ENCODE peak calls at places on chromosome 2, in nine cellular contexts. H is thoracic aorta, G is mammary epithelial cell, F is sigmoid colon, I is DND-41, D is PC-3, S is mucosa of descending colon, W is choroid plexus epithelial cell, V is GM12865. B is an unnamed sample.

GRCh38 chr2:32887125-32887524 is 59.6 kb upstream of the LTBP1 start:
- DNase-seq in H (no peak), G (no peak), F (no peak), I (no peak), D (no peak), S (no peak), W (no peak), V (no peak), B (no peak)

GRCh38 chr2:58973831-58974281 is 732.7 kb upstream of the FANCL start:
- DNase-seq in H (no peak), G (no peak), F (no peak), I (no peak), D (no peak), S (no peak), W (peak), V (no peak), B (no peak)

GRCh38 chr2:7796200-7796563 is 879.0 kb downstream of the RNF144A start:
- DNase-seq in H (no peak), G (no peak), F (no peak), I (no peak), D (no peak), S (no peak), W (no peak), V (no peak), B (no peak)

GRCh38 chr2:10647886-10648605 is 41.7 kb downstream of the NOL10 start:
- DNase-seq in H (no peak), G (peak), F (no peak), I (no peak), D (no peak), S (no peak), W (no peak), V (no peak), B (peak)

GRCh38 chr2:118430510-118431187 is 342.4 kb downstream of the INSIG2 start:
- DNase-seq in H (no peak), G (peak), F (no peak), I (no peak), D (peak), S (no peak), W (peak), V (no peak), B (peak)

GRCh38 chr2:106638043-106638442 is 150.9 kb downstream of the CD8B2 start:
- DNase-seq in H (no peak), G (no peak), F (no peak), I (no peak), D (peak), S (no peak), W (peak), V (no peak), B (peak)

GRCh38 chr2:26384597-26384996 is 17.1 kb upstream of the DRC1 start:
- DNase-seq in H (no peak), G (no peak), F (no peak), I (no peak), D (no peak), S (no peak), W (no peak), V (no peak), B (no peak)

GRCh38 chr2:209138079-209138478 is 285.8 kb upstream of the MAP2 start:
- DNase-seq in H (no peak), G (no peak), F (no peak), I (no peak), D (no peak), S (no peak), W (no peak), V (no peak), B (no peak)

GRCh38 chr2:53513167-53513666 is 254.4 kb upstream of the CHAC2 start:
- DNase-seq in H (no peak), G (no peak), F (no peak), I (no peak), D (no peak), S (no peak), W (no peak), V (no peak), B (no peak)

GRCh38 chr2:64840419-64840818 is 148.8 kb upstream of the SLC1A4 start:
- DNase-seq in H (no peak), G (no peak), F (no peak), I (no peak), D (peak), S (no peak), W (no peak), V (no peak), B (peak)

GRCh38 chr2:173048901-173049661 is 26.6 kb upstream of the MAP3K20 start:
- DNase-seq in H (peak), G (peak), F (peak), I (no peak), D (peak), S (peak), W (peak), V (peak), B (peak)

GRCh38 chr2:83528746-83529145 is 930.3 kb downstream of the SUCLG1 start:
- DNase-seq in H (no peak), G (no peak), F (no peak), I (no peak), D (no peak), S (no peak), W (no peak), V (no peak), B (no peak)

GRCh38 chr2:236680461-236680860 is 110.8 kb downstream of the ACKR3 start:
- DNase-seq in H (no peak), G (peak), F (no peak), I (no peak), D (no peak), S (no peak), W (no peak), V (no peak), B (no peak)

GRCh38 chr2:239826786-239827510 is 198.2 kb downstream of the NDUFA10 start:
- DNase-seq in H (no peak), G (no peak), F (peak), I (no peak), D (no peak), S (no peak), W (no peak), V (no peak), B (no peak)

GRCh38 chr2:180130403-180130802 is 123.3 kb upstream of the CWC22 start:
- DNase-seq in H (no peak), G (peak), F (no peak), I (no peak), D (peak), S (no peak), W (no peak), V (no peak), B (peak)

DNA sequence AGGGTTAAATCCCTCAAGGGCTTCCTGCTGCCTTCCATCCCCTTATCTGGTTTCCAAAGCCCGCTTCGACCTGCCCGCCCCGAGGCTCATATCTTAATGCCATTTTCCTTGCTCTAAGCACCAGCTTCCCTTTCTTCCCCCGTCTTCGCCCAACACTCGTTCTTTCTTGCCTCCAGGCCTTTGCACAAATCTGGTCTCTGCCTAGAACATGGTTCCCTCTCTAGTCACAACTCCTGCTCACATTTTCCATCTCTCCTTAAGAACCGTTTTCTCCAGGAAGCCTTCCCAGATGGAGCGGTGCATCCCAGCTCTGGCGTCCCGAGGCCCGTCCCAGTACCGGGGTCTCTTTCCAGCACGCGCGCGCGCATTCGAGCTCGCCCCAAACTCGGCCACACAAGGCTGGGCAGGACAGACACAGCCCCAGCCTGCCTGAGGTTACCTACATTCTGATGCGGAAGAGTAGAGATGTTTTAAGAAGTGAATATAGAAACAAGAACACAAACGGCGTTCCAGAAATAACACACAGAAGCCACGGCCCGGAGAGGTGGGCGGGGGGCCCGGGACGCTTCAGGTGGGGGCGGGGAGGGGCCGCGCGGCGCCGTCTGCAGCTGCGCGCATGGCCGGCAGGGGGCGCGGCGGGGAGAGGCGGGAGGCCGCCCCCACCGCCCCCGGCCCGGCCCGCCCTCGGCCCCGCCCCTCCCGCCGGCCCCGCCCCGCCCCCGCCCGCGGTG is at the start of gene DGKD:
- DNase-seq in H (no peak), G (peak), F (peak), I (peak), D (peak), S (peak), W (peak), V (peak), B (peak)
- TF ChIP-seq CTCF in H (peak), G (no peak), F (no peak), I (peak), D (peak), S (no peak), W (peak), V (peak), B (no peak)

GRCh38 chr2:96471772-96472171 is 33.4 kb downstream of the NEURL3 start:
- DNase-seq in H (no peak), G (no peak), F (no peak), I (no peak), D (no peak), S (no peak), W (no peak), V (no peak), B (no peak)

GRCh38 chr2:96470089-96470488 is 35.1 kb downstream of the NEURL3 start:
- DNase-seq in H (no peak), G (no peak), F (no peak), I (no peak), D (no peak), S (no peak), W (no peak), V (no peak), B (no peak)

GRCh38 chr2:96468904-96469303 is 36.3 kb downstream of the NEURL3 start:
- DNase-seq in H (no peak), G (no peak), F (no peak), I (no peak), D (no peak), S (no peak), W (no peak), V (no peak), B (no peak)

GRCh38 chr2:96464651-96465050 is 40.5 kb downstream of the NEURL3 start:
- DNase-seq in H (no peak), G (no peak), F (no peak), I (no peak), D (no peak), S (no peak), W (no peak), V (no peak), B (no peak)

GRCh38 chr2:96470636-96471035 is 34.5 kb downstream of the NEURL3 start:
- DNase-seq in H (no peak), G (no peak), F (no peak), I (no peak), D (no peak), S (peak), W (peak), V (peak), B (peak)
- H3K4me3 ChIP-seq in H (peak), G (no peak), F (peak), I (no peak), D (no peak), S (no peak), W (no peak), V (peak), B (no peak)

GRCh38 chr2:43192039-43192438 is 34.4 kb downstream of the ZFP36L2 start:
- DNase-seq in H (no peak), G (no peak), F (no peak), I (peak), D (peak), S (no peak), W (no peak), V (peak), B (no peak)
- TF ChIP-seq CTCF in H (no peak), G (no peak), F (no peak), I (peak), D (peak), S (no peak), W (peak), V (peak), B (peak)

GRCh38 chr2:218395090-218395444 is 4.6 kb upstream of the CTDSP1 start:
- DNase-seq in H (no peak), G (no peak), F (no peak), I (no peak), D (no peak), S (no peak), W (no peak), V (no peak), B (no peak)

GRCh38 chr2:218395456-218395825 is 4.2 kb upstream of the CTDSP1 start:
- DNase-seq in H (no peak), G (no peak), F (peak), I (no peak), D (no peak), S (peak), W (no peak), V (no peak), B (no peak)

GRCh38 chr2:218394298-218395089 is 5.2 kb upstream of the CTDSP1 start:
- DNase-seq in H (no peak), G (no peak), F (peak), I (peak), D (no peak), S (peak), W (peak), V (no peak), B (no peak)

GRCh38 chr2:218396688-218397501 is 2.8 kb upstream of the CTDSP1 start:
- DNase-seq in H (no peak), G (peak), F (peak), I (peak), D (peak), S (peak), W (peak), V (peak), B (peak)

DNA sequence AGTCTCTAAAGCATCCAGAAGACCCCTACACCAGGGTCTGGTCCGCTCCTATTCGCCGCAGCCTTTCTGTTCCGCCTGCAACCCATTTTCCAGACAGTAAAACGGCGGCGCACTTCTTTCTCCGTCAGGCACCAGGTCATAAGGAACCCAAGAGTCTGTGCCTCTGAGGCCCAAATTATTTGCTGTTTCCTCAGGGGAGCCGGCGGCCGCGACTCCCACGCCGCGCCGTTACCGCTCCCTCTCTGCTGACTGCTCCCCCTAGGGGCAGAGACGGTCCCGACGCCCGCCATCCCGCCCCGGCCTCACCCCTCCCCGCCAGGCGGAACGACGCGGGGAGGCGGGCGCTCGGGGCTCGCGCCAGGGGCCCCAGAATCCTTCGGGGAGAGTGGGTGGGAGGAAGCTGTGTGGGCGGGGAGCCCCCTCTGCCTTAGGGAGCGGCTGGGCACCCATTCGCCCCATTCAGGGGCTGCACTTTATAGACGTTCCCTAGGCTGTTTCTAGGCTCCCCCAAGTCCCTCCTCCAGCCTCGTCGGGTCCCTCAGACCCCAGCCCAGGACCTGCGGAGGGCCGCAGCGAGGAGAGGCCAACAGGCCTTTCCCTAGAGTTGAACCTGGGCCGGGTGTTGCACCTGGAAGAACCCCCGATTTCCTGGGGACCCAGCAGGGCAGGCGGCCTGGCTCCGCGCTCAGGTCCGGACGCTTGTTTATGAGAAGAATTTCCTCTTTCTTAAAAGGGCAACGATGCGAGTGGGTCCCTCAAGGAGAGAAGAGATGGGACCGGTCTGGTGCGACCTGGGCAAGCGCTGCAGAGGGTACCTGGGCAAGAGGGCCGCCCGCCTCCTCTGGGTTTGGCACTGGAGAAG is 3.6 kb upstream of the CTDSP1 start:
- DNase-seq in H (no peak), G (peak), F (peak), I (peak), D (peak), S (peak), W (peak), V (peak), B (peak)
- H3K4me3 ChIP-seq in H (peak), G (peak), F (peak), I (peak), D (peak), S (peak), W (peak), V (peak), B (peak)

DNA sequence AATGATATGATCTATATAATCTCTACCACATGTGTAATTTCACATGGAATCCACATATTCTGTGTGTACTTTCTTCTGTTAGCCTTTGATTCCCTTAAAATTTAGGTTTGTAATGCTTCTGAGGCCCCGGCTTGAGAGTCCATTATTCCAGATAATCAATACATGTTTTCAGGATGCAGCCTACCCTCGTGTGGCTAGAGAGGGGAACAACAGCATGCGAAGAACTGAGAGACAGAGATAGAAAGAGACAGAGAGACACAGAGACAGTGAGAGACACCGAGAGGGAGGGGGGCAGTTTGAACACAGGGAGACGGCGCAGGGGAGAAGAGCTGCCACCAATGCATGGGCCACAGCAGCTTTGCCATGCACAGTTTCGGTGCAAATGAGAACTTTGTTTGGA is 185.4 kb downstream of the SNTG2 start:
- DNase-seq in H (no peak), G (no peak), F (no peak), I (no peak), D (no peak), S (no peak), W (peak), V (no peak), B (peak)
- TF ChIP-seq CTCF in H (no peak), G (no peak), F (no peak), I (peak), D (peak), S (no peak), W (peak), V (no peak), B (peak)

GRCh38 chr2:74414913-74415761 is 6.3 kb downstream of the C2orf81 start:
- DNase-seq in H (no peak), G (no peak), F (peak), I (no peak), D (no peak), S (peak), W (no peak), V (no peak), B (peak)
- H3K4me3 ChIP-seq in H (peak), G (no peak), F (peak), I (no peak), D (no peak), S (no peak), W (peak), V (no peak), B (peak)

DNA sequence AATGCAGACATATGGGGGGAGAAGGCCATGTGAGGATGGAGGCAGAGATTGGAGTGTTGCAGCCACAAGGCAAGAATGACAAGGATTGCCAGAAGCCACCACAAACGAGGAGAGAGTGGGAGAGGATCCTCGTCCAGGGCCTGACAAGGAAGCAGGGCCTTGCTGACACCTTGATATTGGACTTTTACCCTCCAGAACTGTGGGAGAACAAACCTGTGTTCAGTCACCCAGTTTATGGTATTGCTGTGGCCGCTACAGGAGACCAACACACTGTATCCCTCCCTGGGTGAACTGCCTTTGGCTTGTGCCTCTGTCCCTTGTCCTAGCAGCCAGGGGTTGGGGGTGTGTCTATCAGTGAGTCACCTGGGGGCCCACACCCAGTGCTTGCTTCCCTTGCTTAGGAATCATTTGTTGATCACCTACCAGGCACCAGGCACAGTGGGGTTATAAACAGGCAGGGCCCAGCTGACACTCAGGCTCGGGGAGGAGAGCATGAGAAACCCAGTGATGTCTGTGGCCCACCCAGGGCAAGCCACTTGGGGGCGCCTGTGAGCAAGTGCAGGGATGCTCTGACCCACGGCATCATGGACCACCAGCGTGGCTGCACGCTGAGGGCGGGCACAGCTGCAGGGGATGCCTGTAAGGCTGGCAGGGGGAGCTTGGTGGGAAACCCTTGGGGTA is 17.2 kb downstream of the TMEM185B start:
- DNase-seq in H (no peak), G (no peak), F (no peak), I (peak), D (peak), S (peak), W (no peak), V (peak), B (no peak)
- TF ChIP-seq CTCF in H (no peak), G (peak), F (no peak), I (peak), D (peak), S (peak), W (peak), V (peak), B (peak)